ENCODE peak calls at places on chromosomes 4 and X, in six cellular contexts. K, A, Y, U, D and G are unnamed samples.

GRCh38 chrX:31590581-31591113 is 518.8 kb upstream of the FTHL17 start:
- DNase-seq in K (no peak), A (no peak), Y (no peak), U (no peak), D (no peak), G (no peak)

GRCh38 chr4:67869580-67870190 is 14.1 kb downstream of the TMPRSS11D start:
- DNase-seq in K (no peak), A (no peak), Y (no peak), U (no peak), D (no peak), G (no peak)

GRCh38 chr4:138300616-138301015 is 58.5 kb upstream of the SLC7A11 start:
- DNase-seq in K (no peak), A (no peak), Y (no peak), U (no peak), D (no peak), G (no peak)

GRCh38 chr4:622071-622995 is 3.0 kb upstream of the PDE6B start:
- DNase-seq in K (no peak), A (no peak), Y (no peak), U (no peak), D (no peak), G (no peak)

GRCh38 chr4:162727232-162727631 is 439.5 kb downstream of the NAF1 start:
- DNase-seq in K (no peak), A (no peak), Y (no peak), U (no peak), D (no peak), G (no peak)

GRCh38 chr4:766559-767283 is 59.2 kb downstream of the CPLX1 start:
- DNase-seq in K (no peak), A (no peak), Y (no peak), U (peak; percentile 37), D (no peak), G (no peak)

GRCh38 chr4:5280845-5281244 is 229.6 kb downstream of the STK32B start:
- DNase-seq in K (no peak), A (no peak), Y (no peak), U (no peak), D (no peak), G (no peak)

GRCh38 chr4:62814510-62815047 is 1594.7 kb downstream of the TECRL start:
- DNase-seq in K (no peak), A (no peak), Y (no peak), U (no peak), D (no peak), G (no peak)

GRCh38 chrX:9515464-9515863 is 50.6 kb downstream of the TBL1X start:
- DNase-seq in K (no peak), A (no peak), Y (no peak), U (no peak), D (no peak), G (no peak)

GRCh38 chrX:131213400-131213799 is 75.7 kb downstream of the IGSF1 start:
- DNase-seq in K (no peak), A (no peak), Y (no peak), U (no peak), D (no peak), G (no peak)

GRCh38 chr4:52554606-52555355 is 104.3 kb downstream of the USP46 start:
- DNase-seq in K (peak; percentile 24), A (no peak), Y (no peak), U (no peak), D (no peak), G (no peak)

GRCh38 chrX:49257074-49257790 is 7.3 kb downstream of the FOXP3 start:
- DNase-seq in K (no peak), A (no peak), Y (no peak), U (no peak), D (no peak), G (no peak)

GRCh38 chr4:138576684-138577083 is 334.5 kb upstream of the SLC7A11 start:
- DNase-seq in K (no peak), A (no peak), Y (no peak), U (no peak), D (no peak), G (no peak)

GRCh38 chrX:2894885-2895292 is 34.2 kb downstream of the ARSD start:
- DNase-seq in K (no peak), A (no peak), Y (no peak), U (no peak), D (peak; percentile 61), G (no peak)

GRCh38 chr4:94545296-94545695 is 93.6 kb downstream of the PDLIM5 start:
- DNase-seq in K (no peak), A (no peak), Y (no peak), U (no peak), D (no peak), G (no peak)

GRCh38 chr4:121155893-121156292 is 8.2 kb downstream of the TNIP3 start:
- DNase-seq in K (no peak), A (no peak), Y (no peak), U (no peak), D (no peak), G (no peak)

GRCh38 chr4:174154455-174154854 is 129.0 kb downstream of the FBXO8 start:
- DNase-seq in K (no peak), A (no peak), Y (no peak), U (no peak), D (no peak), G (no peak)

GRCh38 chr4:169620846-169621228 is 459 bp downstream of the CLCN3 start:
- DNase-seq in K (peak; percentile 37), A (peak; percentile 34), Y (no peak), U (no peak), D (peak; percentile 28), G (peak; percentile 24)

GRCh38 chrX:131366387-131366786 is 77.3 kb upstream of the IGSF1 start:
- DNase-seq in K (no peak), A (no peak), Y (no peak), U (no peak), D (no peak), G (no peak)

GRCh38 chrX:105150557-105150956 is 69.9 kb downstream of the TEX13A start:
- DNase-seq in K (no peak), A (no peak), Y (no peak), U (no peak), D (no peak), G (no peak)

GRCh38 chr4:111434581-111434980 is 710.7 kb upstream of the FAM241A start:
- DNase-seq in K (no peak), A (no peak), Y (no peak), U (no peak), D (peak; percentile 71), G (no peak)

GRCh38 chr4:15652191-15652590 is 3.0 kb downstream of the FBXL5 start:
- DNase-seq in K (no peak), A (no peak), Y (no peak), U (no peak), D (no peak), G (no peak)

GRCh38 chr4:89029591-89029990 is 27.4 kb downstream of the FAM13A start:
- DNase-seq in K (no peak), A (no peak), Y (no peak), U (no peak), D (no peak), G (no peak)

GRCh38 chrX:24465524-24465850 is 401 bp downstream of the PDK3 start:
- DNase-seq in K (no peak), A (no peak), Y (no peak), U (no peak), D (no peak), G (no peak)

GRCh38 chr4:105490523-105490922 is 16.7 kb upstream of the PPA2 start:
- DNase-seq in K (no peak), A (no peak), Y (no peak), U (no peak), D (no peak), G (no peak)

GRCh38 chrX:24870143-24870542 is 145.6 kb downstream of the ARX start:
- DNase-seq in K (no peak), A (no peak), Y (no peak), U (no peak), D (no peak), G (no peak)

GRCh38 chrX:76148753-76149152 is 24.1 kb upstream of the PBDC1 start:
- DNase-seq in K (peak; percentile 26), A (peak; percentile 17), Y (no peak), U (no peak), D (peak; percentile 50), G (no peak)

GRCh38 chr4:26175016-26175786 is 145.6 kb upstream of the RBPJ start:
- DNase-seq in K (no peak), A (no peak), Y (no peak), U (no peak), D (no peak), G (no peak)

GRCh38 chrX:68995780-68996551 is 167.1 kb downstream of the EFNB1 start:
- DNase-seq in K (no peak), A (peak; percentile 14), Y (no peak), U (peak; percentile 75), D (peak; percentile 79), G (no peak)
- H3K27ac ChIP-seq in K (no peak overlapping the region), A (peak overlapping the region; percentile 58), Y (peak overlapping the region; percentile 44), U (peak overlapping the region; percentile 68), D (peak overlapping the region; percentile 82), G (no peak overlapping the region)

GRCh38 chrX:727738-728621 is 97.4 kb downstream of the SHOX start:
- DNase-seq in K (no peak), A (no peak), Y (no peak), U (no peak), D (no peak), G (no peak)
- TF ChIP-seq CTCF in K (no peak), A (no peak), Y (no peak), U (no peak), D (no peak), G (no peak)

DNA sequence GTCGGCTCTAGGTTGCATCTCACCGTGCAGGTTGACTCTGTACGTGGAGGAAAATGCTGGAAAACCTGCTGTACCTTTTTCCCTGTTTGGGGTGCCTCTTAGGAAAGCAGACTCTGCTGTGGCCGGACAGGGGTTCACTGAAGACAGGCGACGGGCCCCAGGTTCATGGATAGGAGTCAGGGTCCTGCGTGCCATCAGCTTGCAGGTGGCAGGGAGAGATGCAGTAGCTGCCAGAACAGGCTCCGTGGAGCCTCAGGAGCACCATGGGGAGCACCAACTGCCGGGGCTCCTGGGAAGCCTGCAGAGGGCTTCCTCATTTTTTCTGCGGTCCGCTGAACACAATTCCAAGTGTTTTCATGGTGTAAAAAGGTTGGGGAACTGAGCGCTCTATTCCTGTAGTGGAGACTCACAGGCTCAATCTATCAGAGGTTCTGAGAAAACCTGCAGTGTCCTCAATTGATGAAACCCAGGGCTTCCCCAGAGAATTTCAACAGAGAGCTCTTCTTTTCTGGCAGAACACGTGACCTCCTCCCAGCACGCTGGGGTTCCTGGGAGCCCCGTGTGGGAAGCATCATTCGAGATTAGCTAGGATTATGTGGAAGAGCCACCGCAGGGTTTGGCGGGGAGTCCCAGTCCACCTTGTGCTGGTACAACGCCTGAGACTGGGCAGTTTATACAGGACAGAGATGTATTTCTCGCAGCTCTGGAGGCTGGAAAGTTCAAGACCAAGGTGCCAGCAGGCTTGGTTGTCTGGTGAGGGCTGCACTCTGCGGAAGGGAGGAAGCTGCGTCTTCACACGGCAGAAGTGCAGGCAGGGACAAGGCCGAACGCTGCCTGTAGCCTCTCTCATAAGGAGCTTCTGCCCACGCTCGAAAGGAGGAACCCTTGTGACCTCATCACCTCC is 1.6 kb downstream of the HTRA3 start:
- DNase-seq in K (no peak), A (no peak), Y (no peak), U (peak; percentile 59), D (no peak), G (no peak)
- H3K4me3 ChIP-seq in K (peak overlapping the region; percentile 62), A (peak overlapping the region; percentile 6), Y (no peak overlapping the region), U (peak overlapping the region; percentile 65), D (no peak overlapping the region), G (no peak overlapping the region)

DNA sequence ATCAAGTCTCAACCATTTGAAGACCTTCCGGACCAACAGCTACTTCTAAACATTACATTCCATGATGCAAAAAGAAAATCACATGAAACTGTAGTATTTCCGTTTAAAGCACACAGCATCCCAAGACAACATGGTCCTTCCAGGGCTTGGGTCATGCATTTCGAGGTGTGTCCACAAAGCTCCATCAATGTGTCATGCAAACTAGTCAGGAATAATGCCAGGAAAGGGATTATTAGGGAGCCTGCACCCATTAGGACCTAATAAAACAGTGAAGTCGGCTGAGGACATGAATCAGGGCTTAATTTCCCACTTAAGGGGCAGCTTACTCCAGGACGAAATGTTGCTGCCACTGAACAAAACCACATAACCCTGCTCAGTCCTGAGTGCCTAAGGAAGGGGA is 177.9 kb downstream of the TSPAN5 start:
- DNase-seq in K (no peak), A (no peak), Y (no peak), U (no peak), D (no peak), G (no peak)
- H3K27ac ChIP-seq in K (no peak overlapping the region), A (no peak overlapping the region), Y (peak overlapping the region; percentile 62), U (no peak overlapping the region), D (no peak overlapping the region), G (no peak overlapping the region)